ENCODE peak calls at places on chromosomes 12 and 14, in four cellular contexts. F is GM03348, I is GM12891, E is bronchial epithelial cell. R is an unnamed sample.

GRCh38 chr12:85310456-85311076 is 30.5 kb downstream of the ALX1 start:
- DNase-seq in F (peak; percentile 2), I (no peak), E (peak; percentile 20), R (no peak)

GRCh38 chr12:106247731-106248176 is at the start of gene CKAP4:
- DNase-seq in F (peak; percentile 95), I (peak; percentile 73), E (peak; percentile 35), R (peak; percentile 85)

GRCh38 chr14:105508069-105508468 is 17.0 kb downstream of the TEDC1 start:
- DNase-seq in F (no peak), I (no peak), E (no peak), R (no peak)

GRCh38 chr14:54108481-54109471 is 152.2 kb upstream of the BMP4 start:
- DNase-seq in F (peak; percentile 50), I (no peak), E (peak; percentile 87), R (no peak)

GRCh38 chr12:52891044-52891443 is 13.8 kb downstream of the KRT8 start:
- DNase-seq in F (no peak), I (no peak), E (no peak), R (no peak)

GRCh38 chr14:77058082-77058481 is 29.6 kb upstream of the IRF2BPL start:
- DNase-seq in F (no peak), I (no peak), E (no peak), R (no peak)

GRCh38 chr14:31950760-31951637 is 126.1 kb upstream of the ARHGAP5 start:
- DNase-seq in F (peak; percentile 78), I (no peak), E (peak; percentile 73), R (no peak)

GRCh38 chr14:56552615-56553014 is 27.0 kb upstream of the TMEM260 start:
- DNase-seq in F (no peak), I (no peak), E (no peak), R (no peak)

GRCh38 chr12:68970951-68971350 is 38.0 kb upstream of the CPM start:
- DNase-seq in F (no peak), I (no peak), E (peak; percentile 66), R (no peak)

GRCh38 chr14:103316723-103317122 is 17.3 kb upstream of the EIF5 start:
- DNase-seq in F (no peak), I (no peak), E (no peak), R (no peak)

GRCh38 chr14:20294636-20295035 is 11.1 kb downstream of the TTC5 start:
- DNase-seq in F (no peak), I (no peak), E (peak; percentile 63), R (no peak)

GRCh38 chr12:77064891-77065360 is 443 bp downstream of the E2F7 start:
- DNase-seq in F (no peak), I (no peak), E (peak; percentile 13), R (peak; percentile 35)

GRCh38 chr12:75661927-75662326 is 150.5 kb upstream of the KRR1 start:
- DNase-seq in F (no peak), I (no peak), E (no peak), R (no peak)

GRCh38 chr12:58105225-58106119 is 164.1 kb downstream of the ATP23 start:
- DNase-seq in F (no peak), I (no peak), E (peak; percentile 16), R (no peak)

GRCh38 chr12:80041691-80042090 is 57.6 kb upstream of the OTOGL start:
- DNase-seq in F (peak; percentile 47), I (no peak), E (peak; percentile 52), R (no peak)

GRCh38 chr12:31219521-31219920 is 106.4 kb downstream of the SINHCAF start:
- DNase-seq in F (no peak), I (no peak), E (no peak), R (no peak)

GRCh38 chr12:53484686-53485567 is 14.3 kb downstream of the MAP3K12 start:
- DNase-seq in F (no peak), I (no peak), E (peak; percentile 63), R (no peak)

GRCh38 chr12:91620949-91621348 is 438.3 kb upstream of the DCN start:
- DNase-seq in F (no peak), I (no peak), E (no peak), R (no peak)

GRCh38 chr12:47867496-47867941 is 37.3 kb downstream of the VDR start:
- DNase-seq in F (peak; percentile 81), I (no peak), E (peak; percentile 79), R (no peak)

GRCh38 chr12:24177889-24178288 is 228.4 kb upstream of the SOX5 start:
- DNase-seq in F (no peak), I (no peak), E (no peak), R (no peak)

GRCh38 chr12:25301798-25302197 is 51.1 kb upstream of the KRAS start:
- DNase-seq in F (no peak), I (no peak), E (no peak), R (no peak)

GRCh38 chr12:90024261-90024660 is 315.6 kb upstream of the ATP2B1 start:
- DNase-seq in F (peak; percentile 39), I (no peak), E (no peak), R (no peak)

R was measured in GM13977.